ENCODE peak calls at places on chromosome 19, in four cellular contexts. One of them, this sample, is unnamed.

GRCh38 chr19:30733826-30734550 is 361.8 kb downstream of the ZNF536 start:
- DNase-seq in COLO829: no peak
- DNase-seq in glutamatergic neuron: peak
- DNase-seq in T follicular helper cell: no peak
- DNase-seq in this sample: no peak

GRCh38 chr19:2363419-2363818 is 3.4 kb downstream of the TMPRSS9 start:
- DNase-seq in glutamatergic neuron: no peak
- DNase-seq in COLO829: no peak
- DNase-seq in T follicular helper cell: no peak
- DNase-seq in this sample: no peak

GRCh38 chr19:35031072-35031881 is 1.0 kb downstream of the SCN1B start:
- DNase-seq in T follicular helper cell: no peak
- DNase-seq in glutamatergic neuron: peak
- DNase-seq in COLO829: no peak
- DNase-seq in this sample: no peak

GRCh38 chr19:45424191-45425058 is 708 bp upstream of the ERCC1 start:
- DNase-seq in T follicular helper cell: no peak
- DNase-seq in COLO829: peak
- DNase-seq in glutamatergic neuron: no peak
- DNase-seq in this sample: peak

GRCh38 chr19:35224681-35225604 is 3.6 kb downstream of the FAM187B start:
- DNase-seq in glutamatergic neuron: no peak
- DNase-seq in COLO829: no peak
- DNase-seq in T follicular helper cell: no peak
- DNase-seq in this sample: peak

GRCh38 chr19:2371656-2372055 is 11.6 kb downstream of the TMPRSS9 start:
- DNase-seq in T follicular helper cell: no peak
- DNase-seq in COLO829: no peak
- DNase-seq in glutamatergic neuron: no peak
- DNase-seq in this sample: no peak

GRCh38 chr19:43555185-43555770 is 20.0 kb downstream of the XRCC1 start:
- DNase-seq in COLO829: peak
- DNase-seq in T follicular helper cell: peak
- DNase-seq in glutamatergic neuron: peak
- DNase-seq in this sample: peak

GRCh38 chr19:49857061-49857833 is 6.3 kb downstream of the PTOV1 start:
- DNase-seq in glutamatergic neuron: no peak
- DNase-seq in COLO829: no peak
- DNase-seq in T follicular helper cell: no peak
- DNase-seq in this sample: no peak

GRCh38 chr19:1453525-1454371 is 3.8 kb downstream of the APC2 start:
- DNase-seq in T follicular helper cell: no peak
- DNase-seq in glutamatergic neuron: peak
- DNase-seq in COLO829: peak
- DNase-seq in this sample: no peak

GRCh38 chr19:1073956-1074511 is 7.1 kb downstream of the ARHGAP45 start:
- DNase-seq in T follicular helper cell: no peak
- DNase-seq in COLO829: no peak
- DNase-seq in glutamatergic neuron: no peak
- DNase-seq in this sample: peak

GRCh38 chr19:11964496-11964857 is 363 bp upstream of the ZNF763 start:
- DNase-seq in T follicular helper cell: no peak
- DNase-seq in COLO829: no peak
- DNase-seq in glutamatergic neuron: peak
- DNase-seq in this sample: no peak

GRCh38 chr19:47778089-47778953 is at the start of gene SELENOW:
- DNase-seq in glutamatergic neuron: peak
- DNase-seq in COLO829: peak
- DNase-seq in T follicular helper cell: peak
- DNase-seq in this sample: peak

GRCh38 chr19:2491130-2491801 is 15.3 kb downstream of the GADD45B start:
- DNase-seq in COLO829: no peak
- DNase-seq in T follicular helper cell: no peak
- DNase-seq in glutamatergic neuron: no peak
- DNase-seq in this sample: peak

GRCh38 chr19:10118960-10119359 is 739 bp downstream of the EIF3G start:
- DNase-seq in glutamatergic neuron: no peak
- DNase-seq in T follicular helper cell: no peak
- DNase-seq in COLO829: no peak
- DNase-seq in this sample: no peak

GRCh38 chr19:5394907-5395505 is 54.4 kb upstream of the PTPRS start:
- DNase-seq in T follicular helper cell: no peak
- DNase-seq in COLO829: no peak
- DNase-seq in glutamatergic neuron: peak
- DNase-seq in this sample: no peak

GRCh38 chr19:1161716-1162115 is 12.4 kb downstream of the SBNO2 start:
- DNase-seq in glutamatergic neuron: no peak
- DNase-seq in COLO829: no peak
- DNase-seq in T follicular helper cell: no peak
- DNase-seq in this sample: no peak

GRCh38 chr19:49764341-49764740 is 1.2 kb upstream of the TSKS start:
- DNase-seq in T follicular helper cell: no peak
- DNase-seq in COLO829: no peak
- DNase-seq in glutamatergic neuron: no peak
- DNase-seq in this sample: no peak

GRCh38 chr19:51121257-51121656 is 3.4 kb upstream of the SIGLEC9 start:
- DNase-seq in glutamatergic neuron: no peak
- DNase-seq in T follicular helper cell: no peak
- DNase-seq in COLO829: no peak
- DNase-seq in this sample: no peak

GRCh38 chr19:23403581-23404324 is 8.5 kb upstream of the ZNF91 start:
- DNase-seq in glutamatergic neuron: no peak
- DNase-seq in T follicular helper cell: no peak
- DNase-seq in COLO829: no peak
- DNase-seq in this sample: peak

GRCh38 chr19:1252221-1252817 is 3.9 kb downstream of the MIDN start:
- DNase-seq in COLO829: no peak
- DNase-seq in glutamatergic neuron: no peak
- DNase-seq in T follicular helper cell: no peak
- DNase-seq in this sample: peak

GRCh38 chr19:58261968-58262921 is 16.5 kb upstream of the ZNF8 start:
- DNase-seq in COLO829: no peak
- DNase-seq in glutamatergic neuron: no peak
- DNase-seq in T follicular helper cell: no peak
- DNase-seq in this sample: no peak

GRCh38 chr19:1683869-1684572 is 31.6 kb upstream of the TCF3 start:
- DNase-seq in T follicular helper cell: no peak
- DNase-seq in glutamatergic neuron: no peak
- DNase-seq in COLO829: no peak
- DNase-seq in this sample: no peak

GRCh38 chr19:32599736-32600157 is 18.8 kb downstream of the PDCD5 start:
- DNase-seq in T follicular helper cell: peak
- DNase-seq in glutamatergic neuron: no peak
- DNase-seq in COLO829: peak
- DNase-seq in this sample: no peak

GRCh38 chr19:53945998-53946397 is 16.7 kb upstream of the CACNG8 start:
- DNase-seq in COLO829: no peak
- DNase-seq in T follicular helper cell: no peak
- DNase-seq in glutamatergic neuron: no peak
- DNase-seq in this sample: no peak

GRCh38 chr19:3336351-3336679 is 30.1 kb upstream of the NFIC start:
- DNase-seq in T follicular helper cell: no peak
- DNase-seq in glutamatergic neuron: no peak
- DNase-seq in COLO829: no peak
- DNase-seq in this sample: no peak

GRCh38 chr19:35513975-35514809 is 743 bp upstream of the DMKN start:
- DNase-seq in T follicular helper cell: no peak
- DNase-seq in glutamatergic neuron: no peak
- DNase-seq in COLO829: no peak
- DNase-seq in this sample: no peak

GRCh38 chr19:18391509-18392075 is 5.6 kb downstream of the GDF15 start:
- DNase-seq in T follicular helper cell: no peak
- DNase-seq in glutamatergic neuron: no peak
- DNase-seq in COLO829: no peak
- DNase-seq in this sample: no peak

GRCh38 chr19:4550018-4550417 is 9.5 kb downstream of the SEMA6B start:
- DNase-seq in glutamatergic neuron: no peak
- DNase-seq in T follicular helper cell: no peak
- DNase-seq in COLO829: no peak
- DNase-seq in this sample: no peak

GRCh38 chr19:17555929-17556813 is 722 bp downstream of the COLGALT1 start:
- DNase-seq in COLO829: no peak
- DNase-seq in glutamatergic neuron: peak
- DNase-seq in T follicular helper cell: no peak
- DNase-seq in this sample: peak

GRCh38 chr19:4633140-4633967 is 6.0 kb upstream of the TNFAIP8L1 start:
- DNase-seq in T follicular helper cell: peak
- DNase-seq in glutamatergic neuron: peak
- DNase-seq in COLO829: no peak
- DNase-seq in this sample: peak

GRCh38 chr19:5718032-5718578 is 1.8 kb downstream of the LONP1 start:
- DNase-seq in glutamatergic neuron: no peak
- DNase-seq in T follicular helper cell: no peak
- DNase-seq in COLO829: no peak
- DNase-seq in this sample: no peak

GRCh38 chr19:18349524-18350128 is 9.2 kb downstream of the PGPEP1 start:
- DNase-seq in COLO829: peak
- DNase-seq in T follicular helper cell: no peak
- DNase-seq in glutamatergic neuron: peak
- DNase-seq in this sample: peak

GRCh38 chr19:52664461-52664860 is 26.3 kb upstream of the ZNF83 start:
- DNase-seq in glutamatergic neuron: no peak
- DNase-seq in T follicular helper cell: no peak
- DNase-seq in COLO829: no peak
- DNase-seq in this sample: no peak

GRCh38 chr19:14434543-14435319 is 1.6 kb downstream of the PKN1 start:
- DNase-seq in T follicular helper cell: no peak
- DNase-seq in COLO829: peak
- DNase-seq in glutamatergic neuron: no peak
- DNase-seq in this sample: peak

GRCh38 chr19:13917888-13918406 is 11.9 kb downstream of the CC2D1A start:
- DNase-seq in glutamatergic neuron: no peak
- DNase-seq in T follicular helper cell: no peak
- DNase-seq in COLO829: no peak
- DNase-seq in this sample: no peak

GRCh38 chr19:16836115-16836905 is 7.1 kb downstream of the SIN3B start:
- DNase-seq in T follicular helper cell: no peak
- DNase-seq in glutamatergic neuron: no peak
- DNase-seq in COLO829: no peak
- DNase-seq in this sample: no peak

GRCh38 chr19:1648926-1649541 is 3.4 kb downstream of the TCF3 start:
- DNase-seq in T follicular helper cell: no peak
- DNase-seq in COLO829: no peak
- DNase-seq in glutamatergic neuron: no peak
- DNase-seq in this sample: no peak

GRCh38 chr19:52585604-52586003 is 15.5 kb downstream of the ZNF701 start:
- DNase-seq in glutamatergic neuron: no peak
- DNase-seq in COLO829: no peak
- DNase-seq in T follicular helper cell: no peak
- DNase-seq in this sample: no peak